ENCODE peak calls at places on chromosomes 12 and 14, in eight cellular contexts. A, Z, Y, T, D, V, M and E are unnamed samples.

GRCh38 chr12:3236345-3237153 is 159.4 kb downstream of the TSPAN9 start:
- DNase-seq in A (peak; percentile 33), Z (no peak), Y (no peak), T (no peak), D (peak; percentile 69), V (no peak), M (no peak), E (no peak)

GRCh38 chr14:63039800-63040380 is 5.4 kb downstream of the KCNH5 start:
- DNase-seq in A (peak; percentile 73), Z (no peak), Y (no peak), T (no peak), D (peak; percentile 75), V (no peak), M (no peak), E (no peak)

GRCh38 chr14:28609228-28609828 is 157.3 kb upstream of the FOXG1 start:
- DNase-seq in A (peak; percentile 71), Z (no peak), Y (no peak), T (no peak), D (peak; percentile 89), V (no peak), M (no peak), E (no peak)

GRCh38 chr12:14563051-14563450 is 4.6 kb downstream of the PLBD1 start:
- DNase-seq in A (no peak), Z (no peak), Y (no peak), T (no peak), D (no peak), V (no peak), M (no peak), E (no peak)

GRCh38 chr14:77459072-77459723 is 1.3 kb downstream of the AHSA1 start:
- DNase-seq in A (peak; percentile 85), Z (no peak), Y (peak; percentile 48), T (peak; percentile 73), D (peak; percentile 89), V (peak; percentile 28), M (peak; percentile 42), E (peak; percentile 61)

GRCh38 chr14:74855945-74856344 is 20.0 kb downstream of the PROX2 start:
- DNase-seq in A (no peak), Z (no peak), Y (no peak), T (no peak), D (no peak), V (no peak), M (no peak), E (no peak)

GRCh38 chr14:38964630-38965029 is 138.4 kb downstream of the SEC23A start:
- DNase-seq in A (no peak), Z (no peak), Y (no peak), T (no peak), D (no peak), V (no peak), M (no peak), E (no peak)

GRCh38 chr14:101791919-101792572 is 30.5 kb downstream of the PPP2R5C start:
- DNase-seq in A (peak; percentile 64), Z (no peak), Y (no peak), T (no peak), D (peak; percentile 69), V (no peak), M (peak; percentile 39), E (no peak)

GRCh38 chr12:43835656-43836454 is at the start of gene TMEM117:
- DNase-seq in A (peak; percentile 34), Z (peak; percentile 13), Y (peak; percentile 43), T (peak; percentile 71), D (peak; percentile 71), V (peak; percentile 70), M (peak; percentile 69), E (peak; percentile 55)

GRCh38 chr14:104690266-104690711 is 871 bp downstream of the INF2 start:
- DNase-seq in A (no peak), Z (no peak), Y (no peak), T (no peak), D (no peak), V (no peak), M (no peak), E (no peak)

GRCh38 chr12:92759634-92760268 is 57.0 kb downstream of the PLEKHG7 start:
- DNase-seq in A (peak; percentile 93), Z (no peak), Y (no peak), T (no peak), D (no peak), V (no peak), M (no peak), E (no peak)

GRCh38 chr12:118126119-118126757 is 9.7 kb upstream of the PEBP1 start:
- DNase-seq in A (no peak), Z (no peak), Y (no peak), T (no peak), D (no peak), V (no peak), M (no peak), E (no peak)

GRCh38 chr12:121025442-121026226 is 9.3 kb upstream of the C12orf43 start:
- DNase-seq in A (no peak), Z (no peak), Y (no peak), T (no peak), D (no peak), V (no peak), M (no peak), E (no peak)

GRCh38 chr12:77914089-77914488 is 83.4 kb downstream of the NAV3 start:
- DNase-seq in A (no peak), Z (no peak), Y (no peak), T (no peak), D (no peak), V (no peak), M (no peak), E (no peak)

GRCh38 chr12:92718483-92718985 is 15.7 kb downstream of the PLEKHG7 start:
- DNase-seq in A (no peak), Z (no peak), Y (no peak), T (no peak), D (no peak), V (no peak), M (no peak), E (no peak)

GRCh38 chr12:27221625-27222387 is 22.3 kb upstream of the STK38L start:
- DNase-seq in A (no peak), Z (no peak), Y (no peak), T (no peak), D (no peak), V (no peak), M (no peak), E (no peak)

GRCh38 chr14:23160924-23161522 is 22.4 kb downstream of the SLC7A8 start:
- DNase-seq in A (peak; percentile 91), Z (no peak), Y (no peak), T (peak; percentile 67), D (no peak), V (no peak), M (no peak), E (no peak)

GRCh38 chr12:22990501-22990900 is 365.5 kb downstream of the ETNK1 start:
- DNase-seq in A (no peak), Z (no peak), Y (no peak), T (no peak), D (no peak), V (no peak), M (no peak), E (no peak)

GRCh38 chr12:128944956-128945355 is 91.7 kb downstream of the GLT1D1 start:
- DNase-seq in A (no peak), Z (no peak), Y (no peak), T (no peak), D (no peak), V (no peak), M (no peak), E (no peak)

GRCh38 chr12:42097971-42098370 is 46.7 kb downstream of the GXYLT1 start:
- DNase-seq in A (peak; percentile 35), Z (no peak), Y (peak; percentile 5), T (no peak), D (no peak), V (peak; percentile 81), M (peak; percentile 67), E (no peak)
- H3K4me3 ChIP-seq in A (no peak overlapping the region), Z (peak overlapping the region; percentile 55), Y (peak overlapping the region; percentile 46), T (peak overlapping the region; percentile 10), D (peak overlapping the region; percentile 29), V (peak overlapping the region; percentile 92), M (peak overlapping the region; percentile 54), E (peak overlapping the region; percentile 53)

GRCh38 chr12:65828711-65829339 is 4.5 kb downstream of the HMGA2 start:
- DNase-seq in A (no peak), Z (no peak), Y (no peak), T (no peak), D (no peak), V (no peak), M (no peak), E (no peak)

GRCh38 chr12:65827827-65828231 is 3.5 kb downstream of the HMGA2 start:
- DNase-seq in A (peak; percentile 59), Z (no peak), Y (no peak), T (no peak), D (no peak), V (no peak), M (no peak), E (no peak)

GRCh38 chr12:65829716-65830115 is 5.4 kb downstream of the HMGA2 start:
- DNase-seq in A (no peak), Z (no peak), Y (no peak), T (no peak), D (no peak), V (no peak), M (no peak), E (no peak)

GRCh38 chr12:65832217-65832616 is 7.9 kb downstream of the HMGA2 start:
- DNase-seq in A (peak; percentile 52), Z (no peak), Y (no peak), T (no peak), D (no peak), V (no peak), M (no peak), E (no peak)

DNA sequence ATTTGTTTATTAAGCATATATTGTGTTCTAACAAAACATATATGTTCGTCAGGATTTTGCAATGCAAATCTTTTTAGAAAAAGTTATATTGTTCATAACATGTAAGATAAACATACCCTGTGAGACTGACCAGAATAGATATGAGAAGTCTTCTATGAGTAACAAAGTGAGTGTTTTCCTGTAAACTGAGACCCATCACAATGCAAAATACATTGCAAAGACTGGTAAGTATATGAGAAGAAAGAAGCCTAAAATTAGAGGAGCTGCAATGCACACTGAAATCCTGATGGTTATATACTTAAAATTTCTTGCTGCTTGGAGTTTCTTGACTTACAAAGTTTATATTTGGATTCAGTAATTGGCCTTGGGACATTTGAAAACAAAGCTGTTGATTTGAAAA is 6.0 kb downstream of the HMGA2 start:
- DNase-seq in A (peak; percentile 45), Z (no peak), Y (no peak), T (no peak), D (no peak), V (no peak), M (no peak), E (no peak)
- H3K4me3 ChIP-seq in A (no peak overlapping the region), Z (no peak overlapping the region), Y (no peak overlapping the region), T (no peak overlapping the region), D (no peak overlapping the region), V (no peak overlapping the region), M (no peak overlapping the region), E (no peak overlapping the region)

DNA sequence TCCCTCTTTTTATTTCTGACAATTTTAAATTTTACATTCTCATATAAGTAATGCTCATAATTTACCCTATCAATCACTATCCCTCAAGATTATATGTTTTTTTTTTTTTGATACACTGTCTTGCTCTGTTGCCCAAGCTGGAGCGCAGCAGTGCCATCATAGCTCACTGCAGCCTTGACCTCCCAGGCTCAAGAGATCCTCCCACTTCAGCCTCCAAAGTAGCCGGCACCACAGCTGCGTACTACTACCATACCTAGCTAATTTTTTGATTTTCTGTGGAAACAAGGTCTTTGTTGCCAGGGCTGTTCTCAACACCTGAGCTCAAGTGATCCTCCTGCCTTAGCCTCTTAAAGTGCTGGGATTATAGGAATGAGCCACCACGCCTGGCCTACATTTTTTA is 4.4 kb downstream of the DUSP16 start:
- DNase-seq in A (no peak), Z (no peak), Y (no peak), T (no peak), D (no peak), V (no peak), M (no peak), E (no peak)
- H3K4me3 ChIP-seq in A (no peak overlapping the region), Z (no peak overlapping the region), Y (no peak overlapping the region), T (no peak overlapping the region), D (no peak overlapping the region), V (peak overlapping the region; percentile 100), M (no peak overlapping the region), E (no peak overlapping the region)

GRCh38 chr14:57464013-57464730 is 29.5 kb downstream of the CCDC198 start:
- DNase-seq in A (no peak), Z (no peak), Y (no peak), T (no peak), D (no peak), V (no peak), M (no peak), E (no peak)
- H3K4me3 ChIP-seq in A (no peak overlapping the region), Z (no peak overlapping the region), Y (no peak overlapping the region), T (no peak overlapping the region), D (no peak overlapping the region), V (no peak overlapping the region), M (no peak overlapping the region), E (no peak overlapping the region)